ENCODE peak calls at places on chromosomes 3 and 15, in four cellular contexts. One of them, this sample, is unnamed.

GRCh38 chr15:79923068-79923514 is 26.3 kb upstream of the MTHFS start:
- DNase-seq in left lung: peak; percentile 81
- DNase-seq in aorta: peak; percentile 87
- DNase-seq in HFF-Myc: no peak
- DNase-seq in this sample: peak; percentile 95

GRCh38 chr3:99332726-99333125 is 305.7 kb upstream of the COL8A1 start:
- DNase-seq in left lung: no peak
- DNase-seq in aorta: no peak
- DNase-seq in HFF-Myc: no peak
- DNase-seq in this sample: no peak

GRCh38 chr15:45276851-45277250 is 24.8 kb downstream of the SLC28A2 start:
- DNase-seq in left lung: no peak
- DNase-seq in aorta: no peak
- DNase-seq in HFF-Myc: no peak
- DNase-seq in this sample: no peak

GRCh38 chr3:44130249-44130648 is 111.4 kb upstream of the TOPAZ1 start:
- DNase-seq in left lung: no peak
- DNase-seq in aorta: no peak
- DNase-seq in HFF-Myc: no peak
- DNase-seq in this sample: no peak

GRCh38 chr3:177523072-177523675 is 325.9 kb upstream of the TBL1XR1 start:
- DNase-seq in left lung: no peak
- DNase-seq in aorta: no peak
- DNase-seq in HFF-Myc: no peak
- DNase-seq in this sample: no peak

GRCh38 chr3:195895078-195895899 is 13.1 kb downstream of the TNK2 start:
- DNase-seq in left lung: peak; percentile 57
- DNase-seq in aorta: peak; percentile 88
- DNase-seq in HFF-Myc: no peak
- DNase-seq in this sample: peak; percentile 94

GRCh38 chr15:67955256-67955655 is 98.9 kb upstream of the PIAS1 start:
- DNase-seq in left lung: no peak
- DNase-seq in aorta: no peak
- DNase-seq in HFF-Myc: no peak
- DNase-seq in this sample: no peak

GRCh38 chr15:47414207-47414606 is 303.1 kb upstream of the SEMA6D start:
- DNase-seq in left lung: no peak
- DNase-seq in aorta: no peak
- DNase-seq in HFF-Myc: no peak
- DNase-seq in this sample: no peak

GRCh38 chr3:67349551-67350174 is 304.7 kb downstream of the SUCLG2 start:
- DNase-seq in left lung: no peak
- DNase-seq in aorta: no peak
- DNase-seq in HFF-Myc: no peak
- DNase-seq in this sample: no peak

GRCh38 chr3:37114251-37115145 is 59.9 kb downstream of the LRRFIP2 start:
- DNase-seq in left lung: no peak
- DNase-seq in aorta: no peak
- DNase-seq in HFF-Myc: peak; percentile 36
- DNase-seq in this sample: no peak

GRCh38 chr3:53078656-53079055 is 32.8 kb upstream of the SFMBT1 start:
- DNase-seq in left lung: no peak
- DNase-seq in aorta: no peak
- DNase-seq in HFF-Myc: no peak
- DNase-seq in this sample: no peak

GRCh38 chr15:89367485-89368451 is 33.1 kb upstream of the POLG start:
- DNase-seq in left lung: no peak
- DNase-seq in aorta: peak; percentile 74
- DNase-seq in HFF-Myc: no peak
- DNase-seq in this sample: no peak

GRCh38 chr15:67065531-67066005 is at the start of gene SMAD3:
- DNase-seq in left lung: peak; percentile 90
- DNase-seq in aorta: peak; percentile 96
- DNase-seq in HFF-Myc: no peak
- DNase-seq in this sample: peak; percentile 95

GRCh38 chr15:78621810-78622402 is 1.1 kb upstream of the CHRNA3 start:
- DNase-seq in left lung: no peak
- DNase-seq in aorta: no peak
- DNase-seq in HFF-Myc: no peak
- DNase-seq in this sample: no peak

GRCh38 chr3:169232863-169233262 is 430.6 kb downstream of the MECOM start:
- DNase-seq in left lung: no peak
- DNase-seq in aorta: no peak
- DNase-seq in HFF-Myc: no peak
- DNase-seq in this sample: no peak

GRCh38 chr3:43753743-43754142 is 63.0 kb downstream of the ABHD5 start:
- DNase-seq in left lung: no peak
- DNase-seq in aorta: no peak
- DNase-seq in HFF-Myc: no peak
- DNase-seq in this sample: no peak

GRCh38 chr3:21942328-21942727 is 191.3 kb upstream of the ZNF385D start:
- DNase-seq in left lung: no peak
- DNase-seq in aorta: no peak
- DNase-seq in HFF-Myc: no peak
- DNase-seq in this sample: no peak

GRCh38 chr3:159919873-159920272 is 68.8 kb upstream of the IL12A start:
- DNase-seq in left lung: no peak
- DNase-seq in aorta: no peak
- DNase-seq in HFF-Myc: no peak
- DNase-seq in this sample: no peak

GRCh38 chr15:77622212-77622941 is 10.3 kb downstream of the LINGO1 start:
- DNase-seq in left lung: no peak
- DNase-seq in aorta: no peak
- DNase-seq in HFF-Myc: no peak
- DNase-seq in this sample: no peak

GRCh38 chr3:14806641-14807263 is 12.0 kb upstream of the FGD5 start:
- DNase-seq in left lung: no peak
- DNase-seq in aorta: peak; percentile 67
- DNase-seq in HFF-Myc: no peak
- DNase-seq in this sample: peak; percentile 66

GRCh38 chr15:80597081-80597480 is 98.0 kb upstream of the ABHD17C start:
- DNase-seq in left lung: no peak
- DNase-seq in aorta: no peak
- DNase-seq in HFF-Myc: no peak
- DNase-seq in this sample: no peak

GRCh38 chr3:94210256-94210655 is 147.4 kb downstream of the NSUN3 start:
- DNase-seq in left lung: no peak
- DNase-seq in aorta: no peak
- DNase-seq in HFF-Myc: no peak
- DNase-seq in this sample: no peak

GRCh38 chr3:156148946-156149348 is 28.6 kb downstream of the KCNAB1 start:
- DNase-seq in left lung: no peak
- DNase-seq in aorta: no peak
- DNase-seq in HFF-Myc: no peak
- DNase-seq in this sample: no peak

GRCh38 chr3:87867001-87867400 is 191.8 kb downstream of the CGGBP1 start:
- DNase-seq in left lung: no peak
- DNase-seq in aorta: no peak
- DNase-seq in HFF-Myc: no peak
- DNase-seq in this sample: no peak

GRCh38 chr3:181844227-181844626 is 132.5 kb downstream of the SOX2 start:
- DNase-seq in left lung: no peak
- DNase-seq in aorta: no peak
- DNase-seq in HFF-Myc: no peak
- DNase-seq in this sample: no peak

GRCh38 chr15:67559158-67559557 is 16.7 kb downstream of the MAP2K5 start:
- DNase-seq in left lung: no peak
- DNase-seq in aorta: no peak
- DNase-seq in HFF-Myc: no peak
- DNase-seq in this sample: no peak

GRCh38 chr15:40511093-40511471 is 40.3 kb downstream of the CHST14 start:
- DNase-seq in left lung: no peak
- DNase-seq in aorta: no peak
- DNase-seq in HFF-Myc: no peak
- DNase-seq in this sample: peak; percentile 77

GRCh38 chr3:163218336-163218735 is 1721.7 kb downstream of the OTOL1 start:
- DNase-seq in left lung: no peak
- DNase-seq in aorta: no peak
- DNase-seq in HFF-Myc: no peak
- DNase-seq in this sample: no peak

GRCh38 chr3:113054552-113054951 is 63.8 kb downstream of the GTPBP8 start:
- DNase-seq in left lung: no peak
- DNase-seq in aorta: no peak
- DNase-seq in HFF-Myc: no peak
- DNase-seq in this sample: no peak

GRCh38 chr3:156024904-156025303 is 95.5 kb upstream of the KCNAB1 start:
- DNase-seq in left lung: no peak
- DNase-seq in aorta: no peak
- DNase-seq in HFF-Myc: no peak
- DNase-seq in this sample: no peak

GRCh38 chr3:100006570-100007271 is 107.6 kb downstream of the FILIP1L start:
- DNase-seq in left lung: no peak
- DNase-seq in aorta: no peak
- DNase-seq in HFF-Myc: no peak
- DNase-seq in this sample: no peak

GRCh38 chr15:64693134-64693533 is 82.3 kb downstream of the RBPMS2 start:
- DNase-seq in left lung: no peak
- DNase-seq in aorta: peak; percentile 83
- DNase-seq in HFF-Myc: peak; percentile 38
- DNase-seq in this sample: peak; percentile 70

GRCh38 chr3:23961064-23961463 is 16.0 kb downstream of the NR1D2 start:
- DNase-seq in left lung: no peak
- DNase-seq in aorta: no peak
- DNase-seq in HFF-Myc: no peak
- DNase-seq in this sample: no peak

GRCh38 chr3:34016925-34017592 is 218.6 kb downstream of the PDCD6IP start:
- DNase-seq in left lung: no peak
- DNase-seq in aorta: no peak
- DNase-seq in HFF-Myc: no peak
- DNase-seq in this sample: no peak

GRCh38 chr15:57527382-57528091 is 64.2 kb upstream of the MYZAP start:
- DNase-seq in left lung: no peak
- DNase-seq in aorta: no peak
- DNase-seq in HFF-Myc: peak; percentile 64
- DNase-seq in this sample: no peak

GRCh38 chr3:14231998-14232501 is 53.4 kb downstream of the LSM3 start:
- DNase-seq in left lung: no peak
- DNase-seq in aorta: no peak
- DNase-seq in HFF-Myc: no peak
- DNase-seq in this sample: no peak

GRCh38 chr3:56424885-56425284 is 43.4 kb downstream of the ERC2 start:
- DNase-seq in left lung: no peak
- DNase-seq in aorta: no peak
- DNase-seq in HFF-Myc: no peak
- DNase-seq in this sample: no peak

GRCh38 chr3:71358243-71358642 is 225.3 kb downstream of the FOXP1 start:
- DNase-seq in left lung: no peak
- DNase-seq in aorta: no peak
- DNase-seq in HFF-Myc: no peak
- DNase-seq in this sample: no peak

GRCh38 chr3:71360170-71360569 is 223.4 kb downstream of the FOXP1 start:
- DNase-seq in left lung: no peak
- DNase-seq in aorta: no peak
- DNase-seq in HFF-Myc: no peak
- DNase-seq in this sample: no peak

GRCh38 chr3:71361346-71361745 is 222.2 kb downstream of the FOXP1 start:
- DNase-seq in left lung: no peak
- DNase-seq in aorta: no peak
- DNase-seq in HFF-Myc: no peak
- DNase-seq in this sample: no peak

GRCh38 chr3:71356272-71356671 is 227.3 kb downstream of the FOXP1 start:
- DNase-seq in left lung: no peak
- DNase-seq in aorta: no peak
- DNase-seq in HFF-Myc: no peak
- DNase-seq in this sample: no peak

GRCh38 chr3:71360694-71361093 is 222.8 kb downstream of the FOXP1 start:
- DNase-seq in left lung: no peak
- DNase-seq in aorta: no peak
- DNase-seq in HFF-Myc: no peak
- DNase-seq in this sample: no peak
- H3K4me3 ChIP-seq in left lung: no peak overlapping the region
- H3K4me3 ChIP-seq in aorta: no peak overlapping the region
- H3K4me3 ChIP-seq in HFF-Myc: no peak overlapping the region
- H3K4me3 ChIP-seq in this sample: no peak overlapping the region

DNA sequence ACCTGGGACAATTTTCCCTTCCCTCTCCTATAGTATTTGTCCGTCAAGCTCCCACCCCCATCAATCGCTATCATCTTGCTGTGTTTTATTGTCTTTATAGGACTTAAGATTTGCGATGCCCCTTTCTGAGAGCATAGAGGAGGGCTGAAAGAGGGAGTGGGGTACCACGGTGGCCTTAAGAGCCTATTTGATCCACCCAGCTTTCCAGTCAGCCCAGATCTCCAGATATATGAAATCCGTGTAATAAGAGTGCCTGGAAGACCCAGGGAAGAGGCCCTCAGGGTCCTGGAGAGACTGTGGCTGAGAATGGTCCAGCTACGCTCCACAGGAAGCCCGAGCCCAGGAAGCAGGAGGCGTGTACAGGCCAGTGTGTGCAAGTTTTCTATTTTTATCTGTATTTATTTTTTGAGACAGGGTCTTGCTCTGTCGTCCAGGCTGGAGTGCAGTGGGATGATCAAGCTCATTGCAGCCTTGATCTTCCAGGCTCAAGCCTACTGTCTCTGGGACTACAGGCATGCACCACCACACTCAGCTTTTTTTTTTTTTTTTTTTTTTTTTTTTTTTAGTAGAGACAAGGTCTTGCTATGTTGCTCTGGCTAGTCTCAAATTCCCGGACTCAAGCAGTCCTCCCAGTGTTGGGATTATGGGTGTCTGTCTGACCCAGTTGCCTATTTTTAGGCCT is 964 bp upstream of the NCKIPSD start:
- DNase-seq in left lung: no peak
- DNase-seq in aorta: no peak
- DNase-seq in HFF-Myc: no peak
- DNase-seq in this sample: no peak
- H3K4me3 ChIP-seq in left lung: no peak overlapping the region
- H3K4me3 ChIP-seq in aorta: no peak overlapping the region
- H3K4me3 ChIP-seq in HFF-Myc: peak overlapping the region; percentile 83
- H3K4me3 ChIP-seq in this sample: peak overlapping the region; percentile 78

GRCh38 chr3:166526878-166527277 is 689.7 kb upstream of the BCHE start:
- DNase-seq in left lung: no peak
- DNase-seq in aorta: no peak
- DNase-seq in HFF-Myc: no peak
- DNase-seq in this sample: no peak
- H3K4me3 ChIP-seq in left lung: no peak overlapping the region
- H3K4me3 ChIP-seq in aorta: no peak overlapping the region
- H3K4me3 ChIP-seq in HFF-Myc: no peak overlapping the region
- H3K4me3 ChIP-seq in this sample: no peak overlapping the region

GRCh38 chr3:150877303-150877702 is 27.9 kb downstream of the MINDY4B start:
- DNase-seq in left lung: no peak
- DNase-seq in aorta: no peak
- DNase-seq in HFF-Myc: no peak
- DNase-seq in this sample: no peak
- H3K4me3 ChIP-seq in left lung: no peak overlapping the region
- H3K4me3 ChIP-seq in aorta: no peak overlapping the region
- H3K4me3 ChIP-seq in HFF-Myc: no peak overlapping the region
- H3K4me3 ChIP-seq in this sample: no peak overlapping the region